ENCODE peak calls at places on chromosomes 11 and 22, in ten cellular contexts. One of them, this sample, is unnamed.

GRCh38 chr11:119445850-119446249 is 22.9 kb upstream of the THY1 start:
- DNase-seq in H1: no peak
- DNase-seq in mammary epithelial cell: no peak
- DNase-seq in endothelial cell of umbilical vein: no peak
- DNase-seq in DND-41: no peak
- DNase-seq in fibroblast of lung: no peak
- DNase-seq in HepG2: no peak
- DNase-seq in IMR-90: peak; percentile 81
- DNase-seq in GM23248: peak; percentile 54
- DNase-seq in neuronal stem cell: no peak
- DNase-seq in this sample: no peak

GRCh38 chr11:22713336-22713735 is 46.9 kb downstream of the GAS2 start:
- DNase-seq in mammary epithelial cell: peak; percentile 14
- DNase-seq in IMR-90: no peak
- DNase-seq in H1: no peak
- DNase-seq in neuronal stem cell: no peak
- DNase-seq in fibroblast of lung: no peak
- DNase-seq in DND-41: no peak
- DNase-seq in HepG2: no peak
- DNase-seq in GM23248: no peak
- DNase-seq in endothelial cell of umbilical vein: no peak
- DNase-seq in this sample: no peak

GRCh38 chr11:63476618-63477017 is 14.3 kb downstream of the PLAAT5 start:
- DNase-seq in DND-41: no peak
- DNase-seq in neuronal stem cell: no peak
- DNase-seq in H1: no peak
- DNase-seq in IMR-90: no peak
- DNase-seq in fibroblast of lung: no peak
- DNase-seq in HepG2: no peak
- DNase-seq in mammary epithelial cell: no peak
- DNase-seq in endothelial cell of umbilical vein: no peak
- DNase-seq in GM23248: no peak
- DNase-seq in this sample: no peak

GRCh38 chr11:116774661-116775060 is 1.9 kb upstream of the BUD13 start:
- DNase-seq in IMR-90: no peak
- DNase-seq in endothelial cell of umbilical vein: no peak
- DNase-seq in DND-41: no peak
- DNase-seq in GM23248: no peak
- DNase-seq in fibroblast of lung: no peak
- DNase-seq in HepG2: no peak
- DNase-seq in mammary epithelial cell: no peak
- DNase-seq in H1: no peak
- DNase-seq in neuronal stem cell: no peak
- DNase-seq in this sample: no peak

GRCh38 chr11:113256431-113257227 is 57.8 kb upstream of the TTC12 start:
- DNase-seq in IMR-90: no peak
- DNase-seq in HepG2: no peak
- DNase-seq in neuronal stem cell: no peak
- DNase-seq in fibroblast of lung: no peak
- DNase-seq in DND-41: no peak
- DNase-seq in endothelial cell of umbilical vein: no peak
- DNase-seq in H1: no peak
- DNase-seq in GM23248: no peak
- DNase-seq in mammary epithelial cell: no peak
- DNase-seq in this sample: no peak

GRCh38 chr11:77418981-77419592 is 54.8 kb downstream of the PAK1 start:
- DNase-seq in HepG2: no peak
- DNase-seq in DND-41: no peak
- DNase-seq in H1: no peak
- DNase-seq in IMR-90: no peak
- DNase-seq in fibroblast of lung: peak; percentile 56
- DNase-seq in endothelial cell of umbilical vein: no peak
- DNase-seq in GM23248: no peak
- DNase-seq in mammary epithelial cell: no peak
- DNase-seq in neuronal stem cell: no peak
- DNase-seq in this sample: no peak

GRCh38 chr11:107844041-107844440 is 14.5 kb downstream of the SLC35F2 start:
- DNase-seq in H1: no peak
- DNase-seq in neuronal stem cell: no peak
- DNase-seq in endothelial cell of umbilical vein: no peak
- DNase-seq in IMR-90: peak; percentile 52
- DNase-seq in DND-41: no peak
- DNase-seq in mammary epithelial cell: peak; percentile 85
- DNase-seq in HepG2: no peak
- DNase-seq in fibroblast of lung: no peak
- DNase-seq in GM23248: peak; percentile 82
- DNase-seq in this sample: no peak

GRCh38 chr11:117861151-117862018 is 15.1 kb downstream of the FXYD6 start:
- DNase-seq in H1: peak; percentile 75
- DNase-seq in GM23248: no peak
- DNase-seq in fibroblast of lung: peak; percentile 52
- DNase-seq in HepG2: no peak
- DNase-seq in IMR-90: no peak
- DNase-seq in neuronal stem cell: peak; percentile 66
- DNase-seq in DND-41: no peak
- DNase-seq in mammary epithelial cell: no peak
- DNase-seq in endothelial cell of umbilical vein: peak; percentile 15
- DNase-seq in this sample: peak; percentile 94

GRCh38 chr11:91435694-91436375 is 788.8 kb upstream of the FAT3 start:
- DNase-seq in HepG2: no peak
- DNase-seq in IMR-90: no peak
- DNase-seq in neuronal stem cell: no peak
- DNase-seq in fibroblast of lung: no peak
- DNase-seq in endothelial cell of umbilical vein: no peak
- DNase-seq in mammary epithelial cell: no peak
- DNase-seq in GM23248: no peak
- DNase-seq in DND-41: no peak
- DNase-seq in H1: peak; percentile 5
- DNase-seq in this sample: peak; percentile 31

GRCh38 chr22:47130883-47131610 is 368.6 kb downstream of the TBC1D22A start:
- DNase-seq in HepG2: no peak
- DNase-seq in IMR-90: no peak
- DNase-seq in endothelial cell of umbilical vein: no peak
- DNase-seq in mammary epithelial cell: no peak
- DNase-seq in fibroblast of lung: no peak
- DNase-seq in neuronal stem cell: no peak
- DNase-seq in DND-41: no peak
- DNase-seq in GM23248: no peak
- DNase-seq in H1: no peak
- DNase-seq in this sample: no peak

GRCh38 chr11:127247261-127247660 is 246.7 kb upstream of the KIRREL3 start:
- DNase-seq in H1: no peak
- DNase-seq in mammary epithelial cell: no peak
- DNase-seq in HepG2: no peak
- DNase-seq in fibroblast of lung: no peak
- DNase-seq in IMR-90: no peak
- DNase-seq in neuronal stem cell: no peak
- DNase-seq in endothelial cell of umbilical vein: no peak
- DNase-seq in DND-41: no peak
- DNase-seq in GM23248: no peak
- DNase-seq in this sample: peak; percentile 45

GRCh38 chr11:69123593-69124545 is 31.9 kb upstream of the SMIM38 start:
- DNase-seq in HepG2: no peak
- DNase-seq in H1: no peak
- DNase-seq in DND-41: no peak
- DNase-seq in neuronal stem cell: no peak
- DNase-seq in IMR-90: no peak
- DNase-seq in mammary epithelial cell: no peak
- DNase-seq in GM23248: no peak
- DNase-seq in endothelial cell of umbilical vein: no peak
- DNase-seq in fibroblast of lung: no peak
- DNase-seq in this sample: no peak
- H2AFZ ChIP-seq in HepG2: no peak overlapping the region
- H2AFZ ChIP-seq in H1: no peak overlapping the region
- H2AFZ ChIP-seq in DND-41: no peak overlapping the region
- H2AFZ ChIP-seq in neuronal stem cell: peak overlapping the region; percentile 78
- H2AFZ ChIP-seq in IMR-90: peak overlapping the region; percentile 79
- H2AFZ ChIP-seq in mammary epithelial cell: peak overlapping the region; percentile 64
- H2AFZ ChIP-seq in GM23248: no peak overlapping the region
- H2AFZ ChIP-seq in endothelial cell of umbilical vein: peak overlapping the region; percentile 48
- H2AFZ ChIP-seq in fibroblast of lung: no peak overlapping the region
- H2AFZ ChIP-seq in this sample: peak overlapping the region; percentile 51

DNA sequence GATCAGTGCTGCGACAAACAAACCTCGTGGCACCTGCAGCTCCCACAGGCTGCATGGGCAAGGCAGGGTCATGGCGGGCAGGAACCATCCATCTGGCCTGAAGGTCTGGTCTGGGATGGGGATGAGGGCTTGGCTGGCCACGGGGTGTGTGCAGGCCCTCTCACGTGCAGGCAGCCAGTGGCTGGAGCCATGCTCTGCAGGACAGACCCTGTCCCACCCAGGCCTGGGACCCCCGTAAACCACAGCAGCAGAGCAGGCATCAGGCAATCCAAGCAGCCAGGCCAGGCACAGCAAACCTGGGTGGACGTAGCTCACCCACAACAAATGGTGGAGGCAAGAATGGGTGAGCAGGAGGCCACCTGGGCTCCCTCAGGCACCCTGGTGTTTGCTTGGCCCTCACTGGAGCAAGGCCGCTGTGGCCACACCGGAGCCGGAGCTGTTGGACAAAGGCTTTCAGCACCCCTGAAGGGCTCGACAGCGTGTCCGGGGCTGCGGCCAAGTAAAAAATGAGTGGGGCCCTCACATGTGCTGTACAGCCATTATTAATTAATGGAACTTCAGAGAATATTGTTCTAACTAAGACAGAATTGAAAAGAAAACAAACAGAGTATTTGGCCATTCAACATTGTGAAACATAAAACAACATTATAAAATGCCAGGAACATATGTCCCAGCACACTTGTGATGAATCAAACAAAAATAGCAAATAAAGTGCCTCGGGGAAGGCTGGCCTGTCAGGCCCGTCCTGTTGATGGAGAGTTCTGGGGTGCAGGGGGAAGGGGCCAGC is 24.0 kb upstream of the GNB1L start:
- DNase-seq in GM23248: peak; percentile 44
- DNase-seq in H1: no peak
- DNase-seq in mammary epithelial cell: no peak
- DNase-seq in fibroblast of lung: peak; percentile 59
- DNase-seq in IMR-90: peak; percentile 26
- DNase-seq in HepG2: no peak
- DNase-seq in neuronal stem cell: no peak
- DNase-seq in endothelial cell of umbilical vein: no peak
- DNase-seq in DND-41: no peak
- DNase-seq in this sample: no peak
- H3K9ac ChIP-seq in GM23248: peak overlapping the region; percentile 41
- H3K9ac ChIP-seq in H1: no peak overlapping the region
- H3K9ac ChIP-seq in mammary epithelial cell: no peak overlapping the region
- H3K9ac ChIP-seq in fibroblast of lung: no peak overlapping the region
- H3K9ac ChIP-seq in IMR-90: no peak overlapping the region
- H3K9ac ChIP-seq in HepG2: no peak overlapping the region
- H3K9ac ChIP-seq in neuronal stem cell: peak overlapping the region; percentile 78
- H3K9ac ChIP-seq in endothelial cell of umbilical vein: peak overlapping the region; percentile 75
- H3K9ac ChIP-seq in DND-41: no peak overlapping the region
- H3K9ac ChIP-seq in this sample: no peak overlapping the region

GRCh38 chr22:20742764-20743163 is 31.1 kb upstream of the SERPIND1 start:
- DNase-seq in DND-41: no peak
- DNase-seq in GM23248: no peak
- DNase-seq in mammary epithelial cell: no peak
- DNase-seq in endothelial cell of umbilical vein: no peak
- DNase-seq in IMR-90: no peak
- DNase-seq in HepG2: no peak
- DNase-seq in H1: no peak
- DNase-seq in fibroblast of lung: no peak
- DNase-seq in neuronal stem cell: no peak
- DNase-seq in this sample: no peak

GRCh38 chr22:20741008-20741633 is 32.8 kb upstream of the SERPIND1 start:
- DNase-seq in neuronal stem cell: no peak
- DNase-seq in GM23248: no peak
- DNase-seq in mammary epithelial cell: no peak
- DNase-seq in DND-41: no peak
- DNase-seq in H1: no peak
- DNase-seq in IMR-90: no peak
- DNase-seq in fibroblast of lung: no peak
- DNase-seq in endothelial cell of umbilical vein: no peak
- DNase-seq in HepG2: no peak
- DNase-seq in this sample: no peak

GRCh38 chr22:20738394-20739089 is 35.4 kb upstream of the SERPIND1 start:
- DNase-seq in IMR-90: no peak
- DNase-seq in endothelial cell of umbilical vein: no peak
- DNase-seq in H1: no peak
- DNase-seq in fibroblast of lung: no peak
- DNase-seq in DND-41: no peak
- DNase-seq in mammary epithelial cell: no peak
- DNase-seq in HepG2: no peak
- DNase-seq in GM23248: no peak
- DNase-seq in neuronal stem cell: no peak
- DNase-seq in this sample: no peak

GRCh38 chr22:20741634-20742581 is 32.0 kb upstream of the SERPIND1 start:
- DNase-seq in mammary epithelial cell: peak; percentile 21
- DNase-seq in endothelial cell of umbilical vein: peak; percentile 34
- DNase-seq in HepG2: peak; percentile 44
- DNase-seq in fibroblast of lung: peak; percentile 34
- DNase-seq in IMR-90: peak; percentile 13
- DNase-seq in GM23248: peak; percentile 50
- DNase-seq in neuronal stem cell: peak; percentile 27
- DNase-seq in DND-41: peak; percentile 30
- DNase-seq in H1: no peak
- DNase-seq in this sample: peak; percentile 37

DNA sequence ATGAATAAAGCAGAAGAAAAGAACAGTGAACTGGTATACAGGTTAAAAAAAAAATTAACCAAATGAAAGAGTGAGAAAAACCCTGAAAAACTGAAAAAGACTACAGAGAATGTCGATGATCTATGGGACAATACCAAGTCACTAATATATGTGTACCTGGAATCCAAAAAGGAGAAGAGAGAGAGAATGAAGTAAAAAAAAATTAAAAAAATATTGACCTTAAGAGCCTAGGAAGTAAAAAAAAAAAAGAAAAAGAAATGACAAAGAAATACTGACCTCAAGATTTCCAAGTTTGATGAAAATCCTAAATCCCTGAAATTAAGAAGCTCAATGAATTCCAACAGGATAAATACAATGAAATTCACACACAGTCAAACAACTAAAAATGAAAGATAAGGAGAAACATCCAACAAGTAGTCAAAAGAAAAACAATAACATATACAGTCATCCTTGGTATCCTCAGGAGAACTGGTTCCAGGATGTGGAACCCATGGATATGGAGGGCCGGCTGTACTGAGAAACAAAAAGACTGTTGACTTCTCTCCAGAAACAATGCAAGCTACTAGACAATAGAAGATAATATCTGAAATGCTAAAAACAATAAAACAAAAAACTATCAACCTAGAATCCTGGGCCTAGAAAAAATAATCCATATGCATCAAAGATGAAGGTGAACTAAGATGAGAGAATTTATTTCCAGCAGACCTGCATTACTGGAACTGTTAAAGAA is 33.5 kb upstream of the SERPIND1 start:
- DNase-seq in fibroblast of lung: no peak
- DNase-seq in endothelial cell of umbilical vein: no peak
- DNase-seq in H1: no peak
- DNase-seq in neuronal stem cell: no peak
- DNase-seq in GM23248: no peak
- DNase-seq in HepG2: no peak
- DNase-seq in DND-41: no peak
- DNase-seq in mammary epithelial cell: no peak
- DNase-seq in IMR-90: no peak
- DNase-seq in this sample: no peak
- H3K4me3 ChIP-seq in fibroblast of lung: no peak overlapping the region
- H3K4me3 ChIP-seq in endothelial cell of umbilical vein: no peak overlapping the region
- H3K4me3 ChIP-seq in H1: no peak overlapping the region
- H3K4me3 ChIP-seq in neuronal stem cell: no peak overlapping the region
- H3K4me3 ChIP-seq in GM23248: no peak overlapping the region
- H3K4me3 ChIP-seq in HepG2: no peak overlapping the region
- H3K4me3 ChIP-seq in DND-41: no peak overlapping the region
- H3K4me3 ChIP-seq in mammary epithelial cell: no peak overlapping the region
- H3K4me3 ChIP-seq in IMR-90: no peak overlapping the region
- H3K4me3 ChIP-seq in this sample: no peak overlapping the region

GRCh38 chr11:84855846-84856245 is 771.3 kb downstream of the DLG2 start:
- DNase-seq in fibroblast of lung: peak; percentile 17
- DNase-seq in neuronal stem cell: no peak
- DNase-seq in H1: no peak
- DNase-seq in DND-41: no peak
- DNase-seq in IMR-90: peak; percentile 47
- DNase-seq in HepG2: no peak
- DNase-seq in mammary epithelial cell: peak; percentile 7
- DNase-seq in GM23248: peak; percentile 72
- DNase-seq in endothelial cell of umbilical vein: no peak
- DNase-seq in this sample: no peak
- H2AFZ ChIP-seq in fibroblast of lung: no peak overlapping the region
- H2AFZ ChIP-seq in neuronal stem cell: no peak overlapping the region
- H2AFZ ChIP-seq in H1: no peak overlapping the region
- H2AFZ ChIP-seq in DND-41: no peak overlapping the region
- H2AFZ ChIP-seq in IMR-90: no peak overlapping the region
- H2AFZ ChIP-seq in HepG2: no peak overlapping the region
- H2AFZ ChIP-seq in mammary epithelial cell: no peak overlapping the region
- H2AFZ ChIP-seq in GM23248: peak overlapping the region; percentile 45
- H2AFZ ChIP-seq in endothelial cell of umbilical vein: no peak overlapping the region
- H2AFZ ChIP-seq in this sample: no peak overlapping the region

This sample was measured in neural progenitor cell.